ENCODE peak calls at places on chromosomes 16 and 17, in ten cellular contexts. X is cardiac fibroblast; R is CD4-positive, alpha-beta T cell; E is GM13976; B is activated CD8-positive, alpha-beta T cell treated with anti-CD3 and anti-CD28 coated beads for 36 hours; H is bronchial epithelial cell; V is spleen; Q is A549; L is natural killer cell; C is uterus. F is an unnamed sample.

GRCh38 chr17:8965394-8966168 is at the start of gene PIK3R5:
- DNase-seq in B (peak; percentile 81), R (peak; percentile 84), V (peak; percentile 97), Q (no peak), E (peak; percentile 95), L (peak; percentile 71), C (no peak), X (no peak), H (no peak), F (no peak)

GRCh38 chr17:64216385-64217248 is 46.4 kb downstream of the TEX2 start:
- DNase-seq in L (no peak), B (peak; percentile 13), E (peak; percentile 70), R (no peak), X (peak; percentile 69), C (peak; percentile 56), H (no peak), Q (no peak), V (peak; percentile 76), F (peak; percentile 43)

GRCh38 chr17:82956726-82957468 is 117.1 kb upstream of the ZNF750 start:
- DNase-seq in B (no peak), H (no peak), L (no peak), R (no peak), C (no peak), Q (no peak), V (peak; percentile 65), E (no peak), X (no peak), F (no peak)

GRCh38 chr16:63311313-63311712 is 1275.1 kb upstream of the CDH8 start:
- DNase-seq in Q (no peak), X (no peak), V (no peak), L (no peak), E (no peak), R (no peak), B (no peak), C (no peak), H (no peak), F (peak; percentile 38)

GRCh38 chr17:78919816-78920516 is 5.2 kb downstream of the TIMP2 start:
- DNase-seq in X (no peak), Q (no peak), H (no peak), V (no peak), R (no peak), E (no peak), B (no peak), C (no peak), L (no peak), F (no peak)

GRCh38 chr17:49990921-49991320 is 4.1 kb downstream of the DLX3 start:
- DNase-seq in V (no peak), C (no peak), X (no peak), L (no peak), H (no peak), R (no peak), B (no peak), Q (no peak), E (no peak), F (no peak)

GRCh38 chr17:49646391-49647255 is 31.3 kb downstream of the SPOP start:
- DNase-seq in L (no peak), E (peak; percentile 46), C (peak; percentile 32), X (peak; percentile 87), H (peak; percentile 91), B (peak; percentile 75), Q (no peak), V (no peak), R (no peak), F (peak; percentile 76)

GRCh38 chr16:26149661-26150060 is 457.9 kb downstream of the HS3ST4 start:
- DNase-seq in L (no peak), R (no peak), V (no peak), B (no peak), X (no peak), H (no peak), C (no peak), E (no peak), Q (no peak), F (no peak)

GRCh38 chr16:88697831-88698693 is 8.1 kb downstream of the RNF166 start:
- DNase-seq in R (no peak), B (peak; percentile 49), H (no peak), Q (no peak), E (no peak), L (no peak), X (no peak), V (no peak), C (no peak), F (no peak)

GRCh38 chr16:88810166-88810867 is 1.4 kb downstream of the APRT start:
- DNase-seq in C (no peak), L (no peak), Q (no peak), B (peak; percentile 66), X (peak; percentile 12), R (no peak), E (no peak), H (no peak), V (no peak), F (no peak)

GRCh38 chr17:33171931-33172330 is 121.2 kb downstream of the ASIC2 start:
- DNase-seq in C (no peak), V (no peak), E (no peak), X (no peak), B (no peak), Q (no peak), R (no peak), L (no peak), H (no peak), F (no peak)

GRCh38 chr17:39970157-39970692 is 7.4 kb downstream of the GSDMA start:
- DNase-seq in Q (no peak), R (no peak), E (no peak), C (no peak), V (peak; percentile 21), H (no peak), X (no peak), B (no peak), L (no peak), F (no peak)

GRCh38 chr17:28225271-28225670 is 93.7 kb upstream of the TMEM97 start:
- DNase-seq in C (no peak), H (no peak), R (no peak), L (no peak), Q (no peak), E (no peak), V (peak; percentile 9), X (no peak), B (no peak), F (no peak)

GRCh38 chr16:49855280-49855821 is 561 bp downstream of the ZNF423 start:
- DNase-seq in B (peak; percentile 31), E (peak; percentile 80), H (peak; percentile 25), X (peak; percentile 85), V (peak; percentile 93), Q (peak; percentile 31), R (peak; percentile 38), C (peak; percentile 89), L (peak; percentile 38), F (peak; percentile 33)

GRCh38 chr16:70746708-70747424 is 54.1 kb downstream of the VAC14 start:
- DNase-seq in L (no peak), H (peak; percentile 95), R (no peak), E (no peak), B (peak; percentile 62), V (no peak), C (peak; percentile 76), Q (peak; percentile 91), X (peak; percentile 94), F (peak; percentile 96)

GRCh38 chr17:79555543-79555942 is 55.3 kb downstream of the RBFOX3 start:
- DNase-seq in L (no peak), Q (no peak), E (no peak), V (no peak), B (no peak), X (no peak), H (no peak), C (no peak), R (no peak), F (no peak)

GRCh38 chr17:13107726-13108235 is 90.0 kb upstream of the ELAC2 start:
- DNase-seq in H (no peak), E (no peak), X (peak; percentile 1), B (no peak), V (no peak), R (no peak), L (no peak), C (no peak), Q (no peak), F (no peak)

GRCh38 chr17:50834786-50835562 is 412 bp upstream of the WFIKKN2 start:
- DNase-seq in Q (no peak), X (peak; percentile 37), C (no peak), L (no peak), H (no peak), B (no peak), R (no peak), V (no peak), E (no peak), F (no peak)

GRCh38 chr17:13003927-13004326 is 13.9 kb downstream of the ELAC2 start:
- DNase-seq in X (no peak), E (peak; percentile 10), C (no peak), R (no peak), H (no peak), B (no peak), V (no peak), L (no peak), Q (no peak), F (no peak)

DNA sequence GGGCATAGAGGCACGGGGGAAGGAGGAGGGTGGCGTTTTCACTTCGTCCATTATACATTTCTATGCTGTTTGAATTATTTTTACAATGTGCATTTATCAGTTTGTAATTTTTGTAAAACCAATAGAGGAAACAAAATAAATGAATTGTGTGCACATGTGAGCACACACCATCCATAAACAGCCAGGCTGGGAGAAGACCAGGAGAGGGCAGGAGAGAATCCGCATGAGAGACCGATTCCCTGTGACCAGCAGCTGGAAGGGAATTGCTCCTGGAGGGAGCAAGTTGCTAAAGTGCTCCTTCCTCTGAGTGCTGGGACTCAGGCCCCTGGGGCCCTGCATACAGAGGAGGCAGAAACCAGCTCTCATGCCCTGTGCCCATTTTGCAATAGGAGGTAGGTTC is 126.0 kb downstream of the ABCC12 start:
- DNase-seq in H (no peak), R (no peak), E (no peak), X (no peak), B (no peak), L (no peak), C (no peak), Q (no peak), V (no peak), F (no peak)
- TF ChIP-seq CTCF in H (no peak), R (no peak), E (no peak), X (no peak), B (no peak), L (no peak), C (no peak), Q (no peak), V (no peak), F (no peak)

GRCh38 chr17:68600123-68600880 is 865 bp downstream of the FAM20A start:
- DNase-seq in E (peak; percentile 55), R (no peak), X (no peak), B (peak; percentile 7), V (peak; percentile 79), H (no peak), L (no peak), C (peak; percentile 68), Q (peak; percentile 36), F (no peak)
- TF ChIP-seq CTCF in E (no peak), R (no peak), X (peak; percentile 12), B (no peak), V (no peak), H (peak; percentile 68), L (no peak), C (peak; percentile 67), Q (peak; percentile 21), F (no peak)

GRCh38 chr16:59341368-59341767 is 607.3 kb upstream of the GOT2 start:
- DNase-seq in Q (no peak), V (no peak), L (no peak), H (no peak), X (no peak), B (no peak), C (no peak), E (no peak), R (no peak), F (no peak)
- TF ChIP-seq CTCF in Q (no peak), V (no peak), L (no peak), H (no peak), X (no peak), B (no peak), C (no peak), E (no peak), R (no peak), F (no peak)

GRCh38 chr16:85446846-85447656 is 166.1 kb upstream of the GSE1 start:
- DNase-seq in X (no peak), E (peak; percentile 63), B (peak; percentile 17), R (no peak), H (no peak), V (peak; percentile 85), L (no peak), C (no peak), Q (no peak), F (no peak)
- TF ChIP-seq CTCF in X (no peak), E (no peak), B (no peak), R (no peak), H (no peak), V (no peak), L (no peak), C (no peak), Q (no peak), F (no peak)

F was measured in MCF 10A.